ENCODE peak calls at places on chromosomes 12 and 14, in seven cellular contexts. S, A, J, V, M, B and E are unnamed samples.

GRCh38 chr12:131452444-131452860 is 258.4 kb upstream of the SFSWAP start:
- DNase-seq in S (peak; percentile 48), A (no peak), J (peak; percentile 52), V (no peak), M (no peak), B (no peak), E (no peak)

GRCh38 chr12:51270067-51270846 is at the start of gene SMAGP:
- DNase-seq in S (peak; percentile 91), A (no peak), J (peak; percentile 61), V (peak; percentile 20), M (peak; percentile 46), B (peak; percentile 77), E (no peak)

GRCh38 chr12:111775205-111776193 is 8.8 kb downstream of the ALDH2 start:
- DNase-seq in S (no peak), A (no peak), J (no peak), V (no peak), M (no peak), B (peak; percentile 60), E (peak; percentile 18)

GRCh38 chr12:57479043-57479375 is 657 bp downstream of the ARHGAP9 start:
- DNase-seq in S (no peak), A (no peak), J (no peak), V (no peak), M (no peak), B (no peak), E (no peak)

GRCh38 chr14:101665478-101666078 is 95.9 kb upstream of the PPP2R5C start:
- DNase-seq in S (peak; percentile 36), A (no peak), J (peak; percentile 66), V (no peak), M (no peak), B (peak; percentile 79), E (peak; percentile 16)

GRCh38 chr14:104278214-104278534 is 139.8 kb downstream of the KIF26A start:
- DNase-seq in S (no peak), A (no peak), J (no peak), V (no peak), M (no peak), B (no peak), E (no peak)

GRCh38 chr12:31482816-31483215 is 108.1 kb downstream of the DENND5B start:
- DNase-seq in S (no peak), A (no peak), J (no peak), V (no peak), M (no peak), B (peak; percentile 27), E (no peak)

GRCh38 chr12:54657048-54657696 is 9.0 kb upstream of the DCD start:
- DNase-seq in S (no peak), A (no peak), J (no peak), V (no peak), M (no peak), B (no peak), E (peak; percentile 74)

GRCh38 chr14:97456497-97456896 is 659.3 kb downstream of the VRK1 start:
- DNase-seq in S (no peak), A (no peak), J (no peak), V (no peak), M (no peak), B (no peak), E (no peak)

GRCh38 chr12:126369487-126370463 is 1304.5 kb downstream of the AACS start:
- DNase-seq in S (no peak), A (no peak), J (no peak), V (no peak), M (no peak), B (peak; percentile 19), E (peak; percentile 33)

GRCh38 chr14:91885837-91886236 is 18.5 kb upstream of the TC2N start:
- DNase-seq in S (no peak), A (no peak), J (no peak), V (no peak), M (no peak), B (no peak), E (no peak)

GRCh38 chr14:64775081-64775777 is 71.0 kb downstream of the PLEKHG3 start:
- DNase-seq in S (no peak), A (no peak), J (no peak), V (no peak), M (no peak), B (no peak), E (no peak)

GRCh38 chr12:14239350-14239934 is 126.0 kb upstream of the ATF7IP start:
- DNase-seq in S (peak; percentile 53), A (no peak), J (peak; percentile 46), V (no peak), M (no peak), B (no peak), E (peak; percentile 32)

GRCh38 chr12:49345840-49346658 is 639 bp upstream of the DNAJC22 start:
- DNase-seq in S (peak; percentile 59), A (no peak), J (peak; percentile 30), V (no peak), M (no peak), B (no peak), E (no peak)

GRCh38 chr12:110015132-110015531 is 15.9 kb downstream of the ANKRD13A start:
- DNase-seq in S (no peak), A (no peak), J (no peak), V (no peak), M (no peak), B (no peak), E (no peak)